ENCODE peak calls at places on chromosome 1, in five cellular contexts. X is GM20000, R is dorsolateral prefrontal cortex, F is nephron progenitor cell, D is RWPE1. J is an unnamed sample.

GRCh38 chr1:85366391-85366790 is 90.0 kb upstream of the BCL10 start:
- DNase-seq in X (no peak), R (no peak), F (no peak), D (peak; percentile 62), J (no peak)

GRCh38 chr1:179002552-179003345 is 22.9 kb upstream of the FAM20B start:
- DNase-seq in X (peak; percentile 61), R (peak; percentile 64), F (peak; percentile 96), D (peak; percentile 38), J (peak; percentile 74)

GRCh38 chr1:202207292-202207691 is 13.7 kb downstream of the LGR6 start:
- DNase-seq in X (no peak), R (no peak), F (no peak), D (no peak), J (peak; percentile 17)

GRCh38 chr1:37940299-37940947 is 6.4 kb downstream of the INPP5B start:
- DNase-seq in X (no peak), R (no peak), F (no peak), D (no peak), J (no peak)

GRCh38 chr1:59680044-59680443 is 134.7 kb upstream of the HOOK1 start:
- DNase-seq in X (no peak), R (no peak), F (no peak), D (no peak), J (no peak)

GRCh38 chr1:103492003-103492665 is 33.4 kb upstream of the RNPC3 start:
- DNase-seq in X (no peak), R (no peak), F (no peak), D (no peak), J (no peak)

GRCh38 chr1:218123968-218124367 is 161.1 kb upstream of the RRP15 start:
- DNase-seq in X (no peak), R (no peak), F (no peak), D (no peak), J (no peak)

GRCh38 chr1:155085504-155086181 is 7.0 kb downstream of the EFNA3 start:
- DNase-seq in X (peak; percentile 58), R (peak; percentile 59), F (peak; percentile 45), D (peak; percentile 77), J (peak; percentile 65)

GRCh38 chr1:229238674-229239415 is 32.1 kb upstream of the RAB4A start:
- DNase-seq in X (no peak), R (peak; percentile 72), F (no peak), D (no peak), J (peak; percentile 38)

GRCh38 chr1:22786101-22786500 is 75.5 kb downstream of the EPHB2 start:
- DNase-seq in X (no peak), R (no peak), F (no peak), D (no peak), J (no peak)

GRCh38 chr1:108125312-108126138 is 74.6 kb downstream of the SLC25A24 start:
- DNase-seq in X (peak; percentile 67), R (peak; percentile 34), F (peak; percentile 65), D (peak; percentile 59), J (no peak)

GRCh38 chr1:8015809-8016165 is 10.3 kb downstream of the ERRFI1 start:
- DNase-seq in X (no peak), R (no peak), F (no peak), D (no peak), J (no peak)

GRCh38 chr1:218783916-218784315 is 389.8 kb upstream of the LYPLAL1 start:
- DNase-seq in X (no peak), R (no peak), F (no peak), D (no peak), J (no peak)

GRCh38 chr1:160124709-160125478 is 9.3 kb downstream of the ATP1A2 start:
- DNase-seq in X (no peak), R (no peak), F (no peak), D (peak; percentile 91), J (peak; percentile 27)

GRCh38 chr1:231844986-231845502 is 218.5 kb downstream of the DISC1 start:
- DNase-seq in X (no peak), R (no peak), F (no peak), D (no peak), J (no peak)

GRCh38 chr1:70745199-70745598 is 302.4 kb downstream of the PTGER3 start:
- DNase-seq in X (no peak), R (no peak), F (no peak), D (no peak), J (no peak)
- TF ChIP-seq CTCF in X (no peak), R (no peak), F (peak; percentile 30), D (no peak), J (no peak)

DNA sequence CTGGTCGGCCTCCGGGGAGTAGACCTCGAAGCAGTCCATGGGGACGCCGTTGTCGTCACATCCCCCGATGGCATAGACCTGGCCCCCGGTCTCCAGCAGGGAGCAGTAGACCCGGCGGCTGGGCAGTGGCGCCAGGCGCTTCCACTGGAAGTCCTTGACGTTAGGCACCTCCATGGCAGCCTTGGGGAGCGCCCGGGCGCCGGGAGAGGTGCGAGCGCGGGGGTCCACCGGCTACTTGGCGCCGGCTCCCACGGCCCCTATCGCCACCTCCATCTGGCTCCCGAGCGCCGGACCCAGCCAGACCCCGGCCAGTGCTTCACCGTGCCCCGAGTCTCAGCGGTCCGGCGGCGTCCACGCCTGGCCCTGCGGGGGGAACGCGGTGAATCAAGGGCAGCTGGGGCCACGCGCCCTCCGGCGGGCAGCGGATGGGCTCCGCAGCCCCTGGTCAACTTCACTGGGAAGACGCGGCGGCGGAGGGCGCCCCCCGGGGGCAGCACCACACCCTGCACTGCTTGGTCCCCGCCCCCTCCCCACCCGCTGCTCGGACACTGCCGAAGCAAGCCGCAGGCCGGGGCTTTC is 13.2 kb downstream of the KLHDC8A start:
- DNase-seq in X (no peak), R (no peak), F (peak; percentile 62), D (no peak), J (no peak)
- TF ChIP-seq CTCF in X (no peak), R (peak; percentile 13), F (peak; percentile 28), D (no peak), J (peak; percentile 9)

DNA sequence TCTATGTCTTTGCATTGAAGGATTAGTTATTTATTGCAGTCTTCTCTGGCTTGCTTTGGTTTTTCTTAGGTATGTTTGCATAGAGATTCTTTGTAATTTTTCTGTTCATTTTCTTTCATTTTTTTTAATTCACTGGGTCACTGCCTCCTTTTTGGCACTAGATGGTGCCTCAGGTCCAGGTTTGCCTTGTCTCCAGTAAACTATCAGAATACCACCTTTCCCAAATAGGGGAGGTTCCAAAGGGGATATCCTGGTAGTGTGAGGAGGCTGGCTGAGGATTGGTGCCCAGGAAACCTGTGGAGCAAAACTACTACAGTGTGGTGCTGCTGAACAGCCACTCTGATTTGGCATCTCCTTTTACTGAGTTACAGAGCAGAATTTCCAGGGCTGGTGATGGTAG is 257.1 kb downstream of the KCTD3 start:
- DNase-seq in X (no peak), R (no peak), F (no peak), D (no peak), J (no peak)
- TF ChIP-seq CTCF in X (no peak), R (no peak), F (no peak), D (no peak), J (no peak)

GRCh38 chr1:88552226-88552625 is 131.8 kb upstream of the PKN2 start:
- DNase-seq in X (no peak), R (no peak), F (no peak), D (no peak), J (no peak)

GRCh38 chr1:88544166-88544565 is 139.9 kb upstream of the PKN2 start:
- DNase-seq in X (no peak), R (no peak), F (no peak), D (no peak), J (peak; percentile 5)

GRCh38 chr1:88549536-88549935 is 134.5 kb upstream of the PKN2 start:
- DNase-seq in X (no peak), R (no peak), F (no peak), D (no peak), J (no peak)
- TF ChIP-seq CTCF in X (no peak), R (peak; percentile 63), F (peak; percentile 35), D (peak; percentile 30), J (peak; percentile 27)

GRCh38 chr1:1373051-1373450 is 2.0 kb downstream of the AURKAIP1 start:
- DNase-seq in X (no peak), R (no peak), F (no peak), D (no peak), J (no peak)

GRCh38 chr1:1373493-1374067 is 1.4 kb downstream of the AURKAIP1 start:
- DNase-seq in X (no peak), R (no peak), F (no peak), D (no peak), J (no peak)

GRCh38 chr1:1374068-1374860 is 743 bp downstream of the AURKAIP1 start:
- DNase-seq in X (no peak), R (no peak), F (peak; percentile 56), D (no peak), J (peak; percentile 46)

GRCh38 chr1:1376551-1377226 is 1.7 kb upstream of the AURKAIP1 start:
- DNase-seq in X (no peak), R (no peak), F (no peak), D (no peak), J (no peak)

GRCh38 chr1:1374861-1375662 is at the start of gene AURKAIP1:
- DNase-seq in X (peak; percentile 99), R (peak; percentile 99), F (peak; percentile 97), D (peak; percentile 99), J (peak; percentile 99)
- TF ChIP-seq CTCF in X (peak; percentile 52), R (peak; percentile 51), F (no peak), D (no peak), J (peak; percentile 30)

DNA sequence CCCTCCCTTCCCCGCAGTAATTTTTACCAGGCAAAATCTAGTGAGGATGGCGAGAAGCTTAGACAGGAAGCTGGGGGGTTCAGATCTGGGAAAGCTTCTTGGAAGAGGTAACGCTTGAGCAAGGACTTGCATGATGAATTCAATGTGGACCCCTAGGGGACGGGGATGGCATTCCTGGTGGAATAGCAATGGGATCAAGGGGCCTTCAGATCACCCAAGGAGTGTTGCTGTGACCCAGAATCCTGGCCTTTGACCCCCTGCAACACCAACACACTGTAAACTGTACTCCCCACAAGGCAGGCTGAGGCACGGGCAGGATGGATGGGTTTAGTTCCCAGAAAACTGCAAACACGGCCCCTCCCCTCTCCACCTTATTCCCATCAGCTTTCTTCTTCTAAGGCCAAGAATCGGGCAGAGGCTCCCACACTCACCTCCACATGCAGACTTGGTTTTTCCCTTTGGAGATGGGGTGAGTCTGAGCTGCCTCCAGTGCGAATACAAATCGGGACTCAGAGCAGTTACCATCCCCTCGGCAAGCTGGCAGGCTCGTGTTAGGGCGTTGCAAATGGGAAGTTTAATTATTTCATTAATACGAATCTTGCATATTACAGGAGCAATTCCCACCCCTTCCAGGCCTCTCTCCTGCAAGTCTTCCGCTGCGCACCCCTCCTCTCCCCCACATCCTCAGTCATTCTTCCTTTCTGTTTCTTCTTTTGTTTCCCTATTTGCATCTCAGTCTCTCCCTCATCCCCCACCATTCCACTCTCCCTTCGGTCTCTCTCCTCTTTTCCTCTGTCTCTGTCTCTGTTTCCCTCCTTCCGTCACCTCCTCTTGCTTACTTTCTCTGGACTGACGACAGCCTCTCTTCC is 20.2 kb downstream of the DISP3 start:
- DNase-seq in X (no peak), R (no peak), F (no peak), D (no peak), J (no peak)
- TF ChIP-seq CTCF in X (no peak), R (no peak), F (no peak), D (no peak), J (no peak)

J was measured in heart right ventricle.